ENCODE peak calls at places on chromosomes 4 and X, in four cellular contexts. P is HepG2, B is K562, D is A549. F is an unnamed sample.

GRCh38 chr4:74640111-74640903 is 154.0 kb downstream of the BTC start:
- DNase-seq in P (no peak), B (no peak), D (no peak), F (no peak)

GRCh38 chr4:140790765-140791164 is 34.6 kb upstream of the TBC1D9 start:
- DNase-seq in P (no peak), B (no peak), D (no peak), F (no peak)

GRCh38 chr4:23885943-23886590 is 3.8 kb downstream of the PPARGC1A start:
- DNase-seq in P (no peak), B (no peak), D (no peak), F (no peak)

GRCh38 chrX:22323541-22323940 is 50.8 kb downstream of the CBLL2 start:
- DNase-seq in P (no peak), B (no peak), D (no peak), F (no peak)

GRCh38 chr4:169385356-169385755 is 114.6 kb upstream of the SH3RF1 start:
- DNase-seq in P (no peak), B (no peak), D (no peak), F (no peak)

GRCh38 chr4:159460408-159460807 is 357.5 kb downstream of the RAPGEF2 start:
- DNase-seq in P (no peak), B (no peak), D (no peak), F (no peak)

GRCh38 chr4:124177647-124178425 is 534.7 kb downstream of the ANKRD50 start:
- DNase-seq in P (no peak), B (no peak), D (peak), F (no peak)

GRCh38 chrX:75278991-75279390 is 5.1 kb downstream of the UPRT start:
- DNase-seq in P (no peak), B (no peak), D (no peak), F (peak)

GRCh38 chr4:1211951-1212545 is 36.9 kb downstream of the CTBP1 start:
- DNase-seq in P (no peak), B (no peak), D (no peak), F (no peak)

GRCh38 chr4:165761968-165762367 is 111.1 kb upstream of the TLL1 start:
- DNase-seq in P (no peak), B (no peak), D (no peak), F (no peak)

GRCh38 chrX:153592966-153593688 is 5.8 kb downstream of the CCNQ start:
- DNase-seq in P (no peak), B (no peak), D (no peak), F (no peak)
- TF ChIP-seq JUN in P (no peak), B (no peak), D (no peak), F (no peak)

DNA sequence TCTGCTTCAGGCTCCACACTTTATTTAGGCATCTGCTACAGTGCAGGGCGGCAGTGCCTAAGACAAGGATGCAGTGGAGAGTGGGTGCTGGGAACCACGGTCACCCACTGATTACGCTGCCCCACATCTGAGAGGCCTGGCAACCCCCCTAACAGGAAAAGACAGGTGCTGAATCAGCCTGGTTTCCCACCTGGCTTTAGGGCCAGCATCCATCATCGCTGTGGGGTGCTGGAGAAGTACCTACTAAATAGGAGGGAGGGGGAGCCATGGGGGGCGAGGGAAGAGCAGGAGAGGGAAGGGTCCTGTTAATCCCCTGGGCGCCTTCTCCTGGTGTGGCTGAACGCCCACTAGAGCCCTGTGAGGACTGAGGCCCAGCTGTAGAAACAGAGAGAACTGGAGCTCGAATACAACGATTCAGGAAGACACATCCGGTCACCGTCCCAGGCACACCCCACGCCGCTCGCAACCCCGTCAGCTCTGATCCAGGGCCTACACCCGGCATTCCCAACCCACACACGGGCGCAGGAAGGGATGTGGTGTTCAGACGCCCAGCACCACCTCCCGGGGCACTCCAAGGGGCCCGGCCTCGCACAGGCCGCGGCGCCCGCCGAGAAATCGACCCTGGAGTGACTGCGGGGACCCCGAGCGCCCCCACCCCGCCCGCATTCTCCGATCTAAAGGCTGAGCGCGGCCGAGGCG is 554 bp downstream of the DCTD start:
- DNase-seq in P (no peak), B (peak), D (peak), F (peak)
- TF ChIP-seq HMGXB4 in P (peak), B (no peak), D (no peak), F (no peak)

DNA sequence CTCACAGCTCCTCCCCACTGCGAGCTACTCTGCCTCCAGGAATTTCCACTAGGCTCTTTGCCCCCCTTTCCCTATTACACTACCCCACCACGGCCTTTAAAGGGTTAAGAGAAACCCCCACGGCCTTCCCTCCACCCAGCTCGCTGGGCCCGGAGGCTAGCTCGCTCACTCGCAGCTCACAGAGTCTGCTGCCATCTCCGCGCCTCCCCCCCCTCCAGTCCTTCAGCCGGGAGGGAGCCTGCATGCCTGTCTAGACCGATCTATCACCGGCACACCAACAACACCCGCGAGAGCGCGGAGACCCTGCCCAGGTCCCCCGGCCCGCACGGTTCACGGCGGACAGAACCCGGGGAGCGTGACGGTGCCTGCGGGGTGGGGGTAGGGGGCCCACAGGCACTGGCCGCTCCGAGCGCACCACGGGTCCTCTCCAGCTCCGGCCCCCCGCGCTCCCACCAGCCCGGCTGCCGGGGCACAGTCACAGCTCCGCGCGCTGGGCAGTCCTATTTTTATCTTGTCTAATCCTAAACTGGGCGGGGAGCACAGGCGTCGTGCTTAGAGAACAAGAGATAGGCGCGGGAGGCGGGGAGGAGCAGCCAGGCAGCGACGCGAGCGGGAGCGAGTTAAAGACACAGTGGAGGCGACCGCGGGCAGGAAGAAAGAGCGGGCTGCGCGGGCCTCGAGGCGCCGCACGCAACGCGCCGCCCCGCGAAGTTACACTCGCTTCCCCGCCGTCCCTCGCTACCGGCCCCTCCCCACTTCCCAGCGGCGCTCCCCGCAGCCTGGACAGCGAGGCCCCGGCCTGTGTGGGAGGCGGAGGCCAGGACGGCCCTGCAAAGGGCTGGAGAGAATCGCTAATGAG is 3.5 kb downstream of the BCOR start:
- DNase-seq in P (no peak), B (peak), D (no peak), F (peak)
- TF ChIP-seq JUN in P (no peak), B (no peak), D (no peak), F (no peak)

DNA sequence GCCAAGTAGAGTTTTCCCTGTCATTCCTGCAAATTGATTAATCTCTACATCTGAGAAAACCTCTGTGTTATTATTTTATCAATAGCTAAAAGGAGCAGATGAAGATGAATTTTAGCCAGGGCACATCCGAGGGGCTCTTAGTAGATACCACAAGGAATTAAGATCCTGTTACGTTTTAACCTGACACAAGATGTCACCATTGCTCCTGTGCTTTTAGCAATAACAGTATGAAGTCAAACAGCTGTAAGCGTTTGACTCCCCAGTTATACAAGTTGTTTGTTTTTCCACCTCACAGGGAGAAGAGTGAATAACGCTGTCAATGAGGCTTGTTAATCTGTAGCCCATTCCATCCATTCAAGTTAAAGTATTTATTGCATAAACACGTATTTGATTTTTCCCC is 76.0 kb upstream of the AP1S2 start:
- DNase-seq in P (no peak), B (peak), D (peak), F (no peak)
- TF ChIP-seq HMGXB4 in P (no peak), B (no peak), D (no peak), F (no peak)

GRCh38 chrX:37347420-37347819 is 1.7 kb upstream of the PRRG1 start:
- DNase-seq in P (peak), B (no peak), D (no peak), F (no peak)
- TF ChIP-seq JUN in P (no peak), B (no peak), D (no peak), F (no peak)

GRCh38 chrX:25131055-25131454 is 115.3 kb upstream of the ARX start:
- DNase-seq in P (no peak), B (no peak), D (peak), F (no peak)
- TF ChIP-seq HMGXB4 in P (no peak), B (no peak), D (no peak), F (no peak)

DNA sequence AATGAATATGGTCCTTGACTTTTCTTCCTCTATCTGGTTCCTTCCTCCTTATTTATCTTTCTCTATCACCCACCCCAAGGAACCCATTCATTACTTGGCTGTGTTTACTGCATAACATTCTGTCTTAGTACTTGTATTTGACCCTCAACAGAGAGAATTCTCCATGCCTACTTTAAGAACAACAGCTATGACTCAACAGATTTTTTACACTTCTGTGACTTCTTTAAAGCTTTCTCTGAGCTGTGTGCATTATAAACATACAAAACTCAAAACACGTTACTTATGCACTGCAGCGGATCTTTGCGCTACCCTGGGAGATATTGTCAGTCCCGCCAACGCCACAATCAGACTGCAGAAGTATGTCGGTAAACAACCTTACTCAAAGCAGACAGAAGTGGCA is 35.2 kb downstream of the PRKX start:
- DNase-seq in P (no peak), B (no peak), D (no peak), F (no peak)
- TF ChIP-seq JUN in P (no peak), B (no peak), D (no peak), F (no peak)

F was measured in WTC11.